ENCODE peak calls at places on chromosomes 16 and 17, in seven cellular contexts. E is HCT116, S is K562, Q is SK-N-SH, K is HepG2, C is H1, I is GM12878. P is an unnamed sample.

GRCh38 chr17:80980397-80981061 is 11.1 kb upstream of the CHMP6 start:
- DNase-seq in C (no peak), I (no peak), E (no peak), K (no peak), Q (no peak), S (no peak), P (no peak)

GRCh38 chr17:80720624-80721577 is 176.3 kb downstream of the RPTOR start:
- DNase-seq in K (no peak), S (no peak), I (no peak), Q (no peak), C (no peak), E (no peak), P (no peak)

GRCh38 chr16:700684-701584 is 4.7 kb downstream of the FBXL16 start:
- DNase-seq in E (no peak), C (peak), S (peak), I (no peak), Q (no peak), K (no peak), P (peak)

GRCh38 chr17:3603119-3603869 is 5.9 kb downstream of the TRPV1 start:
- DNase-seq in C (no peak), K (no peak), E (no peak), S (no peak), Q (no peak), I (no peak), P (peak)

GRCh38 chr17:78458739-78459335 is 80.4 kb downstream of the PGS1 start:
- DNase-seq in K (no peak), I (no peak), Q (no peak), E (no peak), C (no peak), S (no peak), P (no peak)

GRCh38 chr16:5010576-5011329 is 23.0 kb downstream of the NAGPA start:
- DNase-seq in C (no peak), S (no peak), E (no peak), I (no peak), Q (no peak), K (peak), P (no peak)

GRCh38 chr17:47895254-47895855 is 681 bp upstream of the SP2 start:
- DNase-seq in C (no peak), E (no peak), S (peak), I (no peak), Q (no peak), K (no peak), P (peak)

GRCh38 chr17:42562845-42563509 is 1.0 kb downstream of the COASY start:
- DNase-seq in E (no peak), S (peak), K (peak), Q (no peak), I (no peak), C (no peak), P (no peak)

GRCh38 chr17:28745052-28745776 is 1.4 kb downstream of the TRAF4 start:
- DNase-seq in Q (peak), K (peak), C (peak), I (no peak), E (no peak), S (peak), P (no peak)

GRCh38 chr17:61661135-61661534 is 70.1 kb upstream of the NACA2 start:
- DNase-seq in K (no peak), C (no peak), S (no peak), Q (no peak), I (no peak), E (no peak), P (no peak)

DNA sequence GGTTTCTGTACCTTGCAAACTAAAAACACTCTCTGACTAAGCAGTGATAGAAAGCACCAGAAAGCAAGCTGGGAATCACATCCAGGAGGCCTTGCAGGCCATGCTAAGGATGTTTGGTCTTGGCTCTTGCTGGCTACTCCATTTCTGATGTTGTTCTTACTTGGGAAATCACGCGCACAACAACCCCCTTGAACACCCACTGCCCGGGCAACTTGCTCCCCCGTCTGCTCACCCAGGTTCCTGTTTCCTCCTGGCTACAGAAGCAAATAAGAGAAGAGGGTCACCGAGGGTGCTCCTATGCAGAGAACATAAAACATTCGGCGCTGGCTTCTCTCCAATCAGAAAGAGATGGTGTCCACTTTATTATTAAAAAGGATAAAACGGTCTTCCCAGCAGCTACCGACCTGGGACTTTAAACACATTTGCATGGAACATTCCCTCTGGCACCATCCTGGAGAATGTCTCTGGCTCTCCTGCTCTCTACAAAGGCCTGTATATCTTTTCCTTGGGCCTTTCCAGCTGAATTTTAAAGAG is 271.2 kb upstream of the RPL38 start:
- DNase-seq in I (no peak), Q (no peak), K (no peak), C (no peak), S (no peak), E (no peak), P (no peak)
- TF ChIP-seq JUND in I (no peak), Q (no peak), K (no peak), C (no peak), S (no peak), E (no peak), P (no peak)

GRCh38 chr17:50785942-50786570 is 18.7 kb upstream of the ANKRD40CL start:
- DNase-seq in E (no peak), C (no peak), S (no peak), K (no peak), I (no peak), Q (no peak), P (peak)
- TF ChIP-seq JUND in E (no peak), C (no peak), S (no peak), K (no peak), I (no peak), Q (no peak), P (no peak)

DNA sequence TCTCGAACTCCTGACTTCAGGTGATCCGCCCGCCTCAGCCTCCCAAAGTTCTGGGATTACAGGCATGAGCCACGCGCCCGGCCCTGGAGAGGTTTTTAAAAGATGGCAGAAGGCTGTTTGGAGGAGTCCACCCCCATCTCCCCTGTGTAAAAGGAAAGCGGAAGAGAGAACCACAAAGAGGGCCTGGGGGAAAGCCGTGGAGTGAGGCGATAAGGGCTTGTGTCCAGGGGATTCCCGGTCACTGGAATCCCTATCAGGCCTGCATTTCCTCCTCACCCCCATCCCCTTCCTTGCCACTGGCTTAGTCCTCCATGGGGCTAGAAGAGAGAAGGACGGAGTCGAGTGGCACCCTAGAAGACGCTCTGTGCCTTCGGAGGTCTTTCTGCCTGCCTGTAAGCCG is at the start of gene GP1BA:
- DNase-seq in E (no peak), Q (no peak), I (no peak), C (no peak), K (no peak), S (no peak), P (no peak)
- TF ChIP-seq JUND in E (no peak), Q (no peak), I (no peak), C (no peak), K (no peak), S (no peak), P (no peak)

DNA sequence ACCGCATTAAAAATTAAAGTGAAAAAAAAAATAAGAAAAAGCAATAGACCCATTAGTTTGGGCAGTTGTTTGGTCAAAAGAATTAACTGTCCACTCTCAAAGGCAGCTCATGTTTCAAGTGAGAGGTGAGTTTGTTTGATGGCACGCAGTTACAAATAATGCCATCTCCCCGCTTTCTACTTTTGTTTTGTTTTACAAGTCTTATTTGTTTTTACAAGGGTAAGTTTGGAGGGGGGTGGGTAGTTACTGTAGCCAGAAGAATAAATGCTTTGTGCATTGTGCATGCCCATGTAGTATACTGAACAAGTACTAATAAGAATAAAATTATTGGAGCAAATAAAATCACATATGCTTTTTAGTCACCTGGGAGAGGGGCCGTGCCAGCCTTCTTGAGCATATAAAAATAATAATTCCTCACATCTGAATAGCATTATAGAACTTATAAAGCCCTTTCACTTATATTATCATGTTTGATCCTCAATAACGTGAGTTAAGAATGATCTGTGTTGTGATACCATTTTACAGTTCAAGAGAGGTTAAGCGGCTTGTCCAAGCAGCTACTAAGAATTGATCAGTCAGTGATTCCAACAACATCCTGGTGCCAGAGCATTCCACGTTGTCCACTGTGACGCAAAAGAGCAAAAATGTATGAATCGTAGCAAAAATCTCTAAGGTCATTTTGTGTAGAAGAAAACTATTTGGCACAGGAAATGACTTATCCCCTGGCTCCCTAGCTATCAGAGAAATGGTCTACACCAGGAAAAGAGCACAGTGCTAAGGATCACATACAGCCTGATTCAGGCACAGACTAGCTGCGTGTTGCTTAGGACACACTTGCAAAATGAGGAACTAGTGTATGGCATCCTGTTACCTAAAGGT is 32.9 kb downstream of the ANKFN1 start:
- DNase-seq in E (no peak), C (no peak), I (no peak), S (no peak), Q (no peak), K (no peak), P (no peak)
- TF ChIP-seq JUND in E (no peak), C (no peak), I (no peak), S (no peak), Q (peak), K (no peak), P (no peak)

GRCh38 chr17:18951941-18952842 is at the start of gene SLC5A10:
- DNase-seq in E (no peak), Q (no peak), S (peak), C (no peak), K (peak), I (no peak), P (peak)
- TF ChIP-seq JUND in E (no peak), Q (no peak), S (no peak), C (no peak), K (no peak), I (no peak), P (no peak)

DNA sequence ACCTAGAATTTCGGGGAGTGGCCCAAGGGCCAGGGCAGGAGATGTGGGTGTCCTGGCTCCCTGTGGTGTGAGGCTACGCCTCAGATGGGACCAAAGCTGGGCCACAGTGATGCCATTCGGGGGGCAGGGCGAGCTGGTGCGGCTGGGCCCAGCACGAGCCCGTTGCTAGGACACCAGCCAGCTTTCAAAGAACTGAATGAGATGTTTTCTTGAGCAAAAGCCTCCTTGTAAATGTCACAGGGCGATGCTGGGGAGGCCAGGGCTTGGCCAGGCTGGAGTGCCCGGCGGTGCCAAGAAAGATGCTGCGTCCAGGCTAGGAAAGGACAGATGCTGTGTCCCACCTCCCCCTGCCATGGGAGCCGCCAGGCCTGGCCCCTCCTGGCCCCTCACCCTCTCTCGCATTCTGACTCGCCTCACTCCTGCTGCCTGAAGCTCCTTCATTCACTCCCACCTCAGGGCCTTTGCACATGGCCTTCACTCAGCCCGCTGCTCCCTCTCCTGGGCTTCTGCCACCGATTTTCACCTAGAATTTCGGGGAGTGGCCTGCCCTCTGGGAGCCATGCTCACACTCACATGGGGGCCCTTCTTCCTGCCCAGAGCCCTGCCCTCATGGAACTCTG is 39.1 kb downstream of the CPNE2 start:
- DNase-seq in Q (no peak), S (no peak), I (no peak), K (no peak), E (no peak), C (no peak), P (no peak)
- TF ChIP-seq JUND in Q (no peak), S (no peak), I (no peak), K (no peak), E (no peak), C (no peak), P (no peak)

P was measured in T47D.